ENCODE peak calls at places on chromosomes 2 and 18, in nine cellular contexts. D is cardiac muscle cell; S is activated CD4-positive, alpha-beta T cell treated with anti-CD3 and anti-CD28 coated beads for 1 hour; O is neuronal stem cell; G is T1000; A is NCI-H1105 treated with DMSO at 0.1 percent for 48 hours; I is NB4; B is lower lobe of right lung; F is NCI-H2171. R is an unnamed sample.

GRCh38 chr18:28040216-28040615 is 136.7 kb downstream of the CDH2 start:
- DNase-seq in O (no peak), F (no peak), B (no peak), S (no peak), G (no peak), D (no peak), I (no peak), A (no peak), R (no peak)

GRCh38 chr18:55086931-55087330 is 127.7 kb upstream of the CCDC68 start:
- DNase-seq in A (peak; percentile 28), G (no peak), D (no peak), B (no peak), O (no peak), I (no peak), F (no peak), S (no peak), R (no peak)

GRCh38 chr2:240585681-240586197 is 795 bp upstream of the CAPN10 start:
- DNase-seq in F (no peak), I (no peak), B (peak; percentile 41), D (no peak), O (no peak), A (no peak), S (no peak), G (no peak), R (no peak)

GRCh38 chr2:71935291-71935848 is 212.3 kb downstream of the CYP26B1 start:
- DNase-seq in I (peak; percentile 78), A (no peak), D (no peak), S (no peak), B (no peak), G (peak; percentile 79), O (no peak), F (no peak), R (no peak)

GRCh38 chr2:16182841-16183240 is 242.5 kb downstream of the MYCN start:
- DNase-seq in A (no peak), F (no peak), D (no peak), B (no peak), I (no peak), O (no peak), G (no peak), S (no peak), R (no peak)

GRCh38 chr18:3179430-3180089 is 40.2 kb downstream of the MYOM1 start:
- DNase-seq in A (no peak), F (no peak), D (peak; percentile 18), B (no peak), O (no peak), I (peak; percentile 79), S (no peak), G (no peak), R (no peak)

GRCh38 chr2:26401739-26402541 is at the start of gene DRC1:
- DNase-seq in G (no peak), S (no peak), F (peak; percentile 71), D (peak; percentile 92), A (peak; percentile 47), B (peak; percentile 68), O (peak; percentile 84), I (no peak), R (peak; percentile 96)

GRCh38 chr2:152875832-152876669 is 157.6 kb downstream of the ARL6IP6 start:
- DNase-seq in I (no peak), A (no peak), S (no peak), G (no peak), F (no peak), D (no peak), B (no peak), O (no peak), R (no peak)

GRCh38 chr18:79400091-79400590 is 4.4 kb downstream of the NFATC1 start:
- DNase-seq in D (peak; percentile 64), G (no peak), A (peak; percentile 5), F (no peak), I (no peak), S (peak; percentile 62), O (no peak), B (peak; percentile 87), R (peak; percentile 56)

GRCh38 chr2:129329574-129329973 is 649.9 kb upstream of the RAB6C start:
- DNase-seq in F (no peak), B (no peak), S (no peak), G (no peak), D (no peak), O (no peak), A (no peak), I (no peak), R (no peak)

GRCh38 chr18:70132999-70133398 is 72.5 kb downstream of the RTTN start:
- DNase-seq in A (no peak), B (no peak), S (no peak), I (no peak), D (peak; percentile 1), F (no peak), O (no peak), G (no peak), R (no peak)

GRCh38 chr18:38526922-38527321 is 961.3 kb upstream of the CELF4 start:
- DNase-seq in G (no peak), D (no peak), A (no peak), F (no peak), I (no peak), S (no peak), O (no peak), B (no peak), R (no peak)

GRCh38 chr18:74652392-74652988 is 54.8 kb downstream of the ZNF407 start:
- DNase-seq in D (peak; percentile 65), F (peak; percentile 1), O (peak; percentile 18), G (no peak), S (no peak), B (no peak), I (peak; percentile 55), A (peak; percentile 63), R (no peak)